ENCODE peak calls at places on chromosomes 6 and 20, in five cellular contexts. N is AG04449, M is lung microvascular endothelial cell, Z is ELR, H is glomerular endothelial cell. B is an unnamed sample.

GRCh38 chr6:135170849-135171248 is 10.3 kb upstream of the MYB start:
- DNase-seq in H (no peak), M (no peak), N (no peak), Z (no peak), B (peak)

GRCh38 chr6:139161169-139161568 is 26.3 kb downstream of the HECA start:
- DNase-seq in M (no peak), N (no peak), H (no peak), Z (peak), B (peak)

GRCh38 chr6:37696841-37697735 is 595 bp downstream of the MDGA1 start:
- DNase-seq in N (no peak), Z (peak), H (no peak), M (peak), B (peak)

GRCh38 chr6:35640017-35640664 is 48.6 kb downstream of the FKBP5 start:
- DNase-seq in Z (peak), N (no peak), M (no peak), H (no peak), B (no peak)

GRCh38 chr6:28988536-28989415 is 16.3 kb downstream of the ZNF311 start:
- DNase-seq in N (no peak), Z (peak), M (peak), H (peak), B (peak)

GRCh38 chr6:166586424-166587156 is at the start of gene RAMACL:
- DNase-seq in N (no peak), M (peak), H (no peak), Z (no peak), B (peak)

GRCh38 chr6:154606457-154606856 is 96.0 kb upstream of the CNKSR3 start:
- DNase-seq in Z (no peak), M (no peak), N (no peak), H (no peak), B (peak)

GRCh38 chr20:44081888-44082287 is 105.1 kb downstream of the JPH2 start:
- DNase-seq in H (no peak), M (peak), N (no peak), Z (no peak), B (no peak)

GRCh38 chr6:168870982-168871381 is 382.7 kb downstream of the THBS2 start:
- DNase-seq in Z (no peak), N (no peak), M (no peak), H (no peak), B (no peak)

GRCh38 chr20:57384953-57385761 is 6.0 kb upstream of the RBM38 start:
- DNase-seq in H (no peak), Z (no peak), M (no peak), N (no peak), B (no peak)